ENCODE peak calls at places on chromosomes 7 and 10, in six cellular contexts. N, O, M, Y, G and R are unnamed samples.

GRCh38 chr10:29968556-29968955 is 90.8 kb downstream of the JCAD start:
- ATAC-seq in N (no peak), O (no peak), M (peak), Y (no peak), G (no peak), R (no peak)

GRCh38 chr10:98260350-98260749 is 7.6 kb downstream of the LOXL4 start:
- ATAC-seq in N (peak), O (no peak), M (no peak), Y (no peak), G (no peak), R (no peak)

GRCh38 chr7:28157311-28157710 is 23.3 kb downstream of the JAZF1 start:
- ATAC-seq in N (no peak), O (no peak), M (no peak), Y (no peak), G (no peak), R (no peak)

GRCh38 chr7:91827169-91827568 is 53.3 kb downstream of the MTERF1 start:
- ATAC-seq in N (peak), O (no peak), M (no peak), Y (no peak), G (no peak), R (no peak)

GRCh38 chr10:133230023-133230319 is at the start of gene UTF1:
- ATAC-seq in N (no peak), O (no peak), M (no peak), Y (no peak), G (peak), R (no peak)

GRCh38 chr7:130112662-130113425 is 42.5 kb downstream of the KLHDC10 start:
- ATAC-seq in N (no peak), O (no peak), M (no peak), Y (no peak), G (no peak), R (no peak)

GRCh38 chr10:13711281-13711680 is 124.5 kb downstream of the PRPF18 start:
- ATAC-seq in N (no peak), O (no peak), M (no peak), Y (no peak), G (no peak), R (no peak)

GRCh38 chr7:121102619-121103018 is 114.1 kb downstream of the CPED1 start:
- ATAC-seq in N (peak), O (no peak), M (no peak), Y (no peak), G (no peak), R (no peak)

GRCh38 chr7:115658223-115658622 is 372.3 kb downstream of the TFEC start:
- ATAC-seq in N (no peak), O (no peak), M (no peak), Y (no peak), G (no peak), R (no peak)

GRCh38 chr7:132817844-132818427 is 241.7 kb upstream of the PLXNA4 start:
- ATAC-seq in N (no peak), O (no peak), M (no peak), Y (no peak), G (no peak), R (no peak)

GRCh38 chr10:95288273-95288672 is 2.5 kb downstream of the PDLIM1 start:
- ATAC-seq in N (no peak), O (no peak), M (no peak), Y (no peak), G (no peak), R (no peak)

GRCh38 chr10:90458054-90458453 is 399.8 kb downstream of the HTR7 start:
- ATAC-seq in N (no peak), O (no peak), M (no peak), Y (no peak), G (no peak), R (no peak)

GRCh38 chr10:122338609-122339441 is 35.7 kb upstream of the PLEKHA1 start:
- ATAC-seq in N (no peak), O (no peak), M (no peak), Y (no peak), G (no peak), R (no peak)

GRCh38 chr7:149409889-149410288 is 51.0 kb downstream of the ZNF777 start:
- ATAC-seq in N (no peak), O (no peak), M (no peak), Y (no peak), G (peak), R (no peak)

GRCh38 chr10:53130337-53130736 is 357.8 kb upstream of the MBL2 start:
- ATAC-seq in N (no peak), O (no peak), M (no peak), Y (no peak), G (no peak), R (no peak)

GRCh38 chr7:83475403-83475802 is 173.5 kb downstream of the SEMA3E start:
- ATAC-seq in N (no peak), O (no peak), M (no peak), Y (no peak), G (no peak), R (no peak)

GRCh38 chr7:3272691-3273141 is 28.3 kb upstream of the SDK1 start:
- ATAC-seq in N (no peak), O (no peak), M (no peak), Y (no peak), G (no peak), R (no peak)

GRCh38 chr7:50552921-50553320 is 12.3 kb downstream of the DDC start:
- ATAC-seq in N (peak), O (no peak), M (no peak), Y (no peak), G (no peak), R (no peak)

GRCh38 chr10:61175331-61175730 is 231.3 kb upstream of the RHOBTB1 start:
- ATAC-seq in N (no peak), O (no peak), M (no peak), Y (peak), G (no peak), R (no peak)

GRCh38 chr7:50867048-50867383 is 84.3 kb upstream of the GRB10 start:
- ATAC-seq in N (no peak), O (no peak), M (no peak), Y (no peak), G (no peak), R (no peak)

GRCh38 chr10:125827133-125827532 is 3.8 kb downstream of the BCCIP start:
- ATAC-seq in N (no peak), O (no peak), M (no peak), Y (no peak), G (no peak), R (no peak)